ENCODE peak calls at places on chromosomes 16 and 17, in six cellular contexts. A is heart left ventricle, W is ovary, Z is A549, H is body of pancreas, B is IMR-90. G is an unnamed sample. For H3K4me1, the result is how much of the 10 kb centered on the place peaks cover.

GRCh38 chr17:49687878-49688491 is 10.1 kb upstream of the SPOP start:
- DNase-seq in W (no peak), B (peak), H (no peak), A (no peak), Z (no peak), G (no peak)

GRCh38 chr16:83272201-83272600 is 535.6 kb upstream of the HSBP1 start:
- DNase-seq in B (peak), H (no peak), Z (no peak), A (no peak), W (no peak), G (no peak)

GRCh38 chr16:16881771-16882170 is 502.8 kb downstream of the NPIPA7 start:
- DNase-seq in B (no peak), Z (no peak), H (no peak), A (no peak), W (no peak), G (no peak)

GRCh38 chr17:16013943-16014407 is 14.4 kb downstream of the TTC19 start:
- DNase-seq in A (no peak), W (no peak), B (peak), H (no peak), Z (peak), G (no peak)

GRCh38 chr17:18997650-18998196 is 6.8 kb downstream of the FAM83G start:
- DNase-seq in H (no peak), B (no peak), Z (no peak), W (no peak), A (no peak), G (no peak)

GRCh38 chr17:82126479-82127314 is 28.7 kb upstream of the FASN start:
- DNase-seq in Z (no peak), W (no peak), H (no peak), A (no peak), B (no peak), G (no peak)

GRCh38 chr17:62950067-62950466 is 16.0 kb upstream of the TANC2 start:
- DNase-seq in W (no peak), H (peak), B (peak), A (peak), Z (peak), G (no peak)

GRCh38 chr16:89343501-89344291 is 126.2 kb downstream of the ZNF778 start:
- DNase-seq in A (no peak), B (peak), W (no peak), H (no peak), Z (no peak), G (no peak)

GRCh38 chr17:63775420-63775819 is 1.4 kb downstream of the DDX42 start:
- DNase-seq in H (no peak), Z (no peak), A (no peak), W (no peak), B (no peak), G (no peak)

GRCh38 chr17:16374129-16374528 is 6.8 kb upstream of the UBB start:
- DNase-seq in H (no peak), W (no peak), A (no peak), B (peak), Z (peak), G (peak)

GRCh38 chr16:24671455-24671954 is 57.9 kb upstream of the TNRC6A start:
- DNase-seq in W (no peak), B (no peak), Z (no peak), H (no peak), A (no peak), G (no peak)

GRCh38 chr16:23385441-23385840 is 67.5 kb downstream of the COG7 start:
- DNase-seq in B (no peak), Z (no peak), A (no peak), W (no peak), H (no peak), G (no peak)

GRCh38 chr16:49700928-49701685 is 154.8 kb downstream of the ZNF423 start:
- DNase-seq in W (peak), Z (no peak), H (no peak), A (no peak), B (no peak), G (no peak)

GRCh38 chr17:82204831-82205719 is 7.6 kb downstream of the CCDC57 start:
- DNase-seq in B (peak), A (no peak), W (no peak), Z (peak), H (no peak), G (no peak)

GRCh38 chr17:57486978-57487377 is 230.7 kb downstream of the MSI2 start:
- DNase-seq in B (no peak), Z (no peak), A (no peak), H (no peak), W (no peak), G (peak)

GRCh38 chr16:49150341-49150740 is 131.3 kb downstream of the CBLN1 start:
- DNase-seq in W (no peak), H (no peak), A (no peak), Z (no peak), B (no peak), G (no peak)

GRCh38 chr17:28326114-28326513 is 7.1 kb downstream of the TMEM97 start:
- DNase-seq in B (no peak), Z (no peak), H (no peak), A (no peak), W (no peak), G (no peak)

GRCh38 chr16:57810197-57811024 is 8.1 kb upstream of the KIFC3 start:
- DNase-seq in W (peak), B (peak), A (peak), H (peak), Z (peak), G (peak)

GRCh38 chr17:10633738-10634379 is 23.2 kb downstream of the MYH3 start:
- DNase-seq in H (no peak), W (no peak), B (no peak), A (no peak), Z (no peak), G (no peak)

GRCh38 chr16:87101903-87102302 is 215.3 kb downstream of the C16orf95 start:
- DNase-seq in B (peak), H (peak), Z (peak), A (no peak), W (no peak), G (no peak)

GRCh38 chr17:68248199-68248825 is 469 bp downstream of the AMZ2 start:
- DNase-seq in A (no peak), B (peak), W (peak), Z (no peak), H (no peak), G (peak)

GRCh38 chr17:28828294-28829040 is 14.1 kb downstream of the FAM222B start:
- DNase-seq in B (peak), Z (no peak), H (no peak), A (no peak), W (no peak), G (no peak)

GRCh38 chr16:54140057-54140787 is 146.4 kb downstream of the IRX3 start:
- DNase-seq in A (no peak), W (no peak), B (peak), H (no peak), Z (peak), G (no peak)

GRCh38 chr17:29292992-29293889 is 707 bp downstream of the NUFIP2 start:
- DNase-seq in H (peak), A (peak), Z (peak), B (peak), W (peak), G (peak)

GRCh38 chr17:43169561-43170139 is 1.4 kb upstream of the NBR1 start:
- DNase-seq in B (peak), A (peak), Z (peak), W (peak), H (no peak), G (peak)

GRCh38 chr17:43171761-43172487 is 910 bp downstream of the NBR1 start:
- DNase-seq in W (peak), A (peak), Z (peak), B (peak), H (peak), G (peak)

GRCh38 chr17:43170766-43171681 is at the start of gene NBR1:
- DNase-seq in A (peak), Z (peak), W (peak), B (peak), H (peak), G (peak)

GRCh38 chr17:43175213-43176118 is 4.5 kb downstream of the NBR1 start:
- DNase-seq in H (no peak), A (no peak), Z (no peak), W (no peak), B (peak), G (no peak)

GRCh38 chr17:43170140-43170765 is 761 bp upstream of the NBR1 start:
- DNase-seq in A (peak), W (peak), Z (peak), H (peak), B (peak), G (peak)
- TF ChIP-seq POLR2A in A (peak), W (peak), Z (no peak), H (peak), B (peak), G (no peak)

GRCh38 chr17:37657202-37657601 is 14.0 kb upstream of the DDX52 start:
- DNase-seq in H (no peak), Z (no peak), W (no peak), B (no peak), A (no peak), G (no peak)
- H3K4me1 ChIP-seq in H (under half), Z (under half), W (under half), B (under half), A (under half), G (under half)

DNA sequence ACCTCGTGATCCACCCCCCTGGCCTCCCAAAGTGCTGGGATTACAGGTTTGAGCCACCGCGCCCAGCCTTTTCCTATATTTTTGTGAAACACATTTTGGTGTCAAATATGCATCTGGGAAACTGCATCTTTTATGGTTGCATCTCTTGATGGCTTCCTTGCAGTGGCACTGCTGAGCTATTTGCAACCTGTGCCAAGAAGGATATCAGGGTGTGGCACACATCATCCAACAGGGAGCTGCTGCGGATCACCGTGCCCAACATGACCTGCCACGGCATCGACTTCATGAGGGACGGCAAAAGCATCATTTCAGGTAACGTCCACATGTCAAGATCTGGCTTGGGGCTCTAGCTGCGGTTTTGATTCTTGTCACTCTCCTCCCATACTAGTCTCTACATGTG is 16.8 kb upstream of the USP43 start:
- DNase-seq in A (no peak), Z (peak), W (no peak), B (no peak), H (no peak), G (no peak)
- TF ChIP-seq CTCF in A (no peak), Z (no peak), W (no peak), B (no peak), H (no peak), G (no peak)

GRCh38 chr17:2595736-2596135 is 2.3 kb downstream of the PAFAH1B1 start:
- DNase-seq in H (no peak), B (no peak), W (no peak), A (no peak), Z (no peak), G (no peak)

GRCh38 chr17:2594657-2595085 is 1.2 kb downstream of the PAFAH1B1 start:
- DNase-seq in A (no peak), H (no peak), Z (peak), B (no peak), W (no peak), G (no peak)

GRCh38 chr17:2595200-2595599 is 1.7 kb downstream of the PAFAH1B1 start:
- DNase-seq in Z (no peak), B (no peak), H (no peak), A (no peak), W (no peak), G (no peak)

GRCh38 chr17:2592974-2593845 is at the start of gene PAFAH1B1:
- DNase-seq in A (peak), W (peak), B (peak), Z (peak), H (peak), G (peak)

GRCh38 chr17:2593846-2594656 is 597 bp downstream of the PAFAH1B1 start:
- DNase-seq in B (peak), Z (peak), W (peak), A (peak), H (peak), G (peak)
- TF ChIP-seq POLR2A in B (no peak), Z (peak), W (no peak), A (no peak), H (no peak), G (no peak)

DNA sequence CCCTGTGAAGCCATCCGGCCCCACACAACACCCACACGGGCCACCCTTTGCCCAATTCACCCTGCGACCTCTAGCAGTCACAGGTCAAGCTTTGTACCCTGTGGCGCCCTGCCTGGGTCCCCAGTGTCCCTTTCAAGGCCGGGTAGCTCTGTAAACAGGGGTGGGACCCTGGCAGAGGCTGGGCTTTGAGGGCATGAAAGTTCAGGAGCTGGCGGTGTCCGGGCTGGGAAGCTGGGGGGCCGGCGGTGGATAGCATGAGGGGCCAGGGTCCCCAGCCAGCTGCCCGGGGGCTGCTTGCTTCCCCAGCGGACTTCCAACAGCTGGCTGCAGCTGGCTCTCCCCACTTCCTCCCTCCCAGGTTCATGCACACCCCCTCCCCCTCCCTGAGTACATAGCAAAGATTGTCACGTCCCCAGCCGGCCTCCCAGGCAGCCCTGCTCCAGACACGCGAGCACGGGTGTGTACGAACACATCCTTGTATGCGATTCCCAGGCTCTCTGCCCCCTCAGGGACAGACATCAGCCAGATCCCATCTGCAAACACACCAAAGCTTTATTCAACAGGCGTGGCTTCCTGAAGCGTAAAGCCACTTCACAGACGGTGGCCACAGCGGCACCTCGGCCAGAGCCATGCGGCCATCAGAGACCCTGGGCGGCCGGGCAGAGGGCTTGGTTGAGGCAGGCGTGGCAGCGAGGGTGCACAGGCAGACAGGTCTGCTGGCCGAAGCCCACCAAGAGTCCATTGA is 8.2 kb downstream of the NTHL1 start:
- DNase-seq in H (no peak), A (peak), Z (peak), W (peak), B (peak), G (peak)
- H3K4me1 ChIP-seq in H (under half), A (half or more), Z (half or more), W (half or more), B (half or more), G (under half)

GRCh38 chr17:40615295-40615988 is 32.2 kb downstream of the SMARCE1 start:
- DNase-seq in Z (peak), W (peak), A (no peak), H (peak), B (peak), G (no peak)
- TF ChIP-seq CTCF in Z (peak), W (peak), A (peak), H (peak), B (peak), G (peak)

GRCh38 chr16:70372921-70373550 is 26.3 kb downstream of the DDX19A start:
- DNase-seq in Z (no peak), B (no peak), W (no peak), H (no peak), A (no peak), G (no peak)

GRCh38 chr16:70378869-70379493 is 32.3 kb downstream of the DDX19A start:
- DNase-seq in A (no peak), W (no peak), B (no peak), H (no peak), Z (no peak), G (no peak)

GRCh38 chr16:70377782-70378181 is 31.1 kb downstream of the DDX19A start:
- DNase-seq in B (no peak), W (no peak), H (no peak), Z (no peak), A (no peak), G (no peak)

GRCh38 chr16:70374213-70374612 is 27.5 kb downstream of the DDX19A start:
- DNase-seq in B (no peak), Z (no peak), A (no peak), H (no peak), W (no peak), G (no peak)

DNA sequence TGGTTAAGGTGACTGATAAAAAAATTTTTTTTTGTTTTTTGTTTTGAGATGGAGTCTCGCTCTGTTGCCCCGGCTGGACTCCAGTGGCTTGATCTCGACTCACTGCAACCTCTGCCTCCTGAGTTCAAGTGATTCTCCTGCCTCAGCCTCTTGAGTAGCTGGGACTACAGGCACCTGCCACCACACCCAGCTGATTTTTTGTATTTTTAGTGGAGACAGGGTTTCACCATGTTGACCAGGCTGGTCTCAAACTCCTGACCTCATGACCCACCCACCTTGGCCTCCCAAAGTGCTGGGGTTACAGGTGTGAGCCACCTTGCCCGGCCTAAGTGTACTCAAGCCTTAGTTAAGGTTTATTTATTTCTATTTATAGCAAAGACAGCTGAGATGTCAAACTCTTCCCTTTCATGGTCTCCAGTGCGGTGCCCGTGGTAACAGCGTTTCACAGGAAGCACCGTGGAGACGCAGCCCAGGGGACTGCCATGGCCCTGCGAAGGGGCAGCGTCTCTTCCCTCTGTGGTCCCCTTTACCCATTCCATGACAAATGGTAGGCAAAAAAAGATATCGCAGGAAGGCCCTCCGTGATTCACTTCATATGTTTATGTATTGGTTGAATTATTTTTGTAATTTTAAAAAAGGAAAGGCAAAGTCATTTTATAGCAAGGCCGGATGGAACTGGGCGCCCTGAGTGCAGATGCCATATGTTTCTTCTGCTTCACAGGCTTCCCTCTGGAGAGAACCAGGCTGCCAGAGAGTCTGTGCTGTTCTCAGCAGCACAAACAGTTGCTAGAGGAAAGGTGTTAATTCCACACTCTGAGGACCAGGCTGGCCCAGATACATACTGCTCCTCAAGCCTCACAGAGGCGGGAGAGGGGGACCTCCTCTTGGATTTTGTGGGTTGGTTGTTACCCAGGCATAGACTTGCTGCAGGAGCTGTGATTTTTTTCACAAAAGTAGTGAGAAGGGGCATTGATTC is 29.2 kb downstream of the DDX19A start:
- DNase-seq in B (no peak), H (no peak), A (no peak), W (no peak), Z (no peak), G (no peak)
- TF ChIP-seq POLR2A in B (no peak), H (no peak), A (no peak), W (no peak), Z (no peak), G (no peak)

DNA sequence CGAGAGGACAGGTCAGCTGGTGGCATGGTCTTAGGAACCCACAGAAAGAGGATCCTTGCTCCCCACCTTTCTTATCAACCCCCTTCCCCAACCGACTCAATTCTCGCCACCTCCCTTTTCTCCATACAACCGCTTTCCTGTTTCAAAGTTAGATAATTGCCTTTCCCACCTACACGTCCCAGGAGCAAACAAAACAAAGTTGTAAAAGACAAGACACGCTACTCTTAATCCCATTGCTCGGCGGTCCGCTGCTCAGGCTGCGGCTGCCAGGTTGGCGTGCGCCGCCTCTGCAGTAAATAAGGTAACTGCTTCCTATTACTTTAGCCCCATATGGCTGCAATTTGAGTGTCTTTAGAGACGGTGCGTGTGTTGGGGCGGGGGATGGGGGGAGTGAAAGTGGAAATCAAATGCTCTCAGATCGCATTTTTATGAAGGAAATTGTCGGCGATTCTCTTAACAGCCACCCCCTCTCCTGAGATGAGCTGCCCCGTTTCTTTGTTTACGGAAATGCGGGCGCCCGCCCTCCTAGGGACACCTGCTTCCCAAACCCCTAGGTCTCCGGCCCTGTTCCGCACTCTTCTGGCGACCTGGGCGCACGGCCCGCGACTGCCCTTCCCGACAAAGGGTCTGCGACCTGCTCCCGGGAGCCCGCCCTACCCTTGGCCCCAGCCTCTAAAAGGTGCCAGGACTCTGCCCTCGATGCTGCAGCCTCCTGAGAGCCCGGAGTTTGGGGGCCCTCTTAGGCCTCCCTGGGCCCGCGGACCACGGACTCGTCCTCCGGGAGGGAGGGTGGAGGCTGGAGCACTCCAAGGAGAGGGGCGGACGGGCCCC is 3.7 kb upstream of the CBX8 start:
- DNase-seq in Z (no peak), W (no peak), B (peak), H (no peak), A (no peak), G (no peak)
- H3K4me1 ChIP-seq in Z (under half), W (under half), B (under half), H (half or more), A (under half), G (under half)

G was measured in gastrocnemius medialis.